ENCODE peak calls at places on chromosome X, in nine cellular contexts. I is T-cell; V is brain pericyte; O is AG20443; F is iris pigment epithelial cell; C is coronary artery; A is CD4-positive, alpha-beta T cell; W is H54; M is left lung. Z is an unnamed sample.

GRCh38 chrX:132181364-132181763 is 37.9 kb downstream of the RAP2C start:
- DNase-seq in I (no peak), V (no peak), O (no peak), F (no peak), C (no peak), A (no peak), W (peak), M (no peak), Z (no peak)

GRCh38 chrX:155745792-155746191 is 133.0 kb upstream of the TMLHE start:
- DNase-seq in I (no peak), V (no peak), O (no peak), F (peak), C (no peak), A (no peak), W (no peak), M (no peak), Z (no peak)

GRCh38 chrX:121802881-121803412 is 755.5 kb downstream of the GLUD2 start:
- DNase-seq in I (no peak), V (no peak), O (no peak), F (no peak), C (no peak), A (no peak), W (no peak), M (no peak), Z (no peak)

GRCh38 chrX:13005671-13006473 is 31.0 kb downstream of the TMSB4X start:
- DNase-seq in I (peak), V (no peak), O (no peak), F (no peak), C (no peak), A (no peak), W (no peak), M (no peak), Z (no peak)

GRCh38 chrX:119583431-119584059 is 9.2 kb downstream of the UBE2A start:
- DNase-seq in I (no peak), V (no peak), O (no peak), F (no peak), C (no peak), A (no peak), W (no peak), M (no peak), Z (no peak)

GRCh38 chrX:23784487-23785301 is 1.7 kb downstream of the SAT1 start:
- DNase-seq in I (no peak), V (no peak), O (peak), F (peak), C (no peak), A (no peak), W (no peak), M (no peak), Z (no peak)

GRCh38 chrX:136147966-136148365 is 633 bp downstream of the FHL1 start:
- DNase-seq in I (no peak), V (no peak), O (peak), F (no peak), C (no peak), A (no peak), W (no peak), M (no peak), Z (no peak)

GRCh38 chrX:151815461-151815860 is 80.9 kb downstream of the CNGA2 start:
- DNase-seq in I (no peak), V (no peak), O (peak), F (peak), C (no peak), A (no peak), W (no peak), M (no peak), Z (no peak)

GRCh38 chrX:81174286-81174685 is 27.4 kb downstream of the HMGN5 start:
- DNase-seq in I (no peak), V (no peak), O (peak), F (peak), C (no peak), A (no peak), W (peak), M (no peak), Z (no peak)

Z was measured in activated T-helper 2 cell treated with anti-CD3 and anti-CD28 coated beads, Interferon-gamma antibody, Interleukin-2, Interleukin-4, amounts not matched to agents 10 μg/mL and 5 μg/mL and 100 μg/mL, durations not matched to agents 14 hours and 24 hours and 36 hours.